ENCODE peak calls at places on chromosomes 1 and 21, in six cellular contexts. P, Z, L, W, D and X are unnamed samples.
A peak's percentile ranks its signal among the peaks of the same experiment; 100 is the strongest.

GRCh38 chr1:164695956-164696665 is 137.1 kb downstream of the PBX1 start:
- DNase-seq in D (no peak), P (no peak), Z (no peak), W (no peak), L (no peak), X (no peak)

GRCh38 chr1:155940531-155940992 is 876 bp upstream of the RXFP4 start:
- DNase-seq in P (no peak), W (no peak), D (no peak), Z (no peak), L (no peak), X (no peak)

GRCh38 chr1:15271196-15271595 is 24.2 kb downstream of the FHAD1 start:
- DNase-seq in W (no peak), P (no peak), L (peak; percentile 38), Z (no peak), D (no peak), X (no peak)

GRCh38 chr21:34989337-34990151 is 59.6 kb downstream of the RUNX1 start:
- DNase-seq in W (no peak), L (no peak), D (no peak), P (no peak), Z (no peak), X (no peak)

GRCh38 chr1:231519166-231519565 is 9.3 kb upstream of the TSNAX start:
- DNase-seq in P (no peak), Z (no peak), W (no peak), L (no peak), D (no peak), X (no peak)

GRCh38 chr1:27026621-27027574 is 14.2 kb upstream of the TENT5B start:
- DNase-seq in D (peak; percentile 95), W (peak; percentile 94), P (no peak), L (no peak), Z (peak; percentile 90), X (peak; percentile 42)

GRCh38 chr1:43303477-43304286 is 2.9 kb downstream of the TIE1 start:
- DNase-seq in Z (no peak), L (no peak), P (peak; percentile 22), W (no peak), D (no peak), X (no peak)

GRCh38 chr1:248686815-248687214 is 15.8 kb downstream of the OR14I1 start:
- DNase-seq in W (no peak), Z (no peak), L (no peak), P (no peak), D (no peak), X (no peak)

GRCh38 chr1:61980561-61980960 is 214.1 kb upstream of the L1TD1 start:
- DNase-seq in D (no peak), Z (no peak), L (no peak), P (no peak), W (peak; percentile 58), X (peak; percentile 82)

GRCh38 chr1:98129486-98129885 is 208.7 kb upstream of the DPYD start:
- DNase-seq in D (no peak), L (no peak), Z (no peak), P (no peak), W (no peak), X (no peak)

GRCh38 chr1:191368891-191369654 is 789.2 kb upstream of the RGS18 start:
- DNase-seq in D (no peak), Z (no peak), P (no peak), W (no peak), L (no peak), X (no peak)

GRCh38 chr1:110460253-110461220 is 9.6 kb downstream of the PROK1 start:
- DNase-seq in P (no peak), W (peak; percentile 90), L (peak; percentile 87), D (peak; percentile 77), Z (peak; percentile 79), X (peak; percentile 64)

GRCh38 chr1:74673351-74674111 is at the start of gene ERICH3:
- DNase-seq in P (peak; percentile 79), Z (no peak), L (no peak), D (no peak), W (peak; percentile 66), X (no peak)

GRCh38 chr1:16046865-16047264 is 3.3 kb downstream of the CLCNKB start:
- DNase-seq in D (no peak), L (no peak), P (no peak), W (no peak), Z (no peak), X (no peak)

GRCh38 chr1:159091547-159092397 is 15.2 kb upstream of the AIM2 start:
- DNase-seq in L (no peak), D (no peak), Z (no peak), P (no peak), W (no peak), X (peak; percentile 59)

GRCh38 chr1:226706664-226707063 is 32.4 kb downstream of the ITPKB start:
- DNase-seq in L (no peak), Z (no peak), D (no peak), P (no peak), W (no peak), X (no peak)

GRCh38 chr1:8461341-8462110 is 143.6 kb downstream of the SLC45A1 start:
- DNase-seq in D (no peak), L (no peak), W (no peak), Z (no peak), P (no peak), X (no peak)

GRCh38 chr1:21926814-21927530 is 10.1 kb downstream of the HSPG2 start:
- DNase-seq in W (no peak), Z (no peak), L (no peak), P (peak; percentile 80), D (no peak), X (no peak)

GRCh38 chr1:21929951-21930615 is 7.0 kb downstream of the HSPG2 start:
- DNase-seq in Z (no peak), W (no peak), L (no peak), P (no peak), D (no peak), X (no peak)

GRCh38 chr1:21925334-21925940 is 11.7 kb downstream of the HSPG2 start:
- DNase-seq in Z (no peak), L (no peak), D (no peak), W (no peak), P (no peak), X (no peak)

GRCh38 chr1:21926065-21926464 is 11.0 kb downstream of the HSPG2 start:
- DNase-seq in W (no peak), L (no peak), P (no peak), Z (no peak), D (no peak), X (no peak)

GRCh38 chr1:21927531-21928237 is 9.4 kb downstream of the HSPG2 start:
- DNase-seq in W (no peak), Z (no peak), P (no peak), D (no peak), L (no peak), X (no peak)
- TF ChIP-seq POLR2AphosphoS5 in W (no peak), Z (no peak), P (peak; percentile 16), D (no peak), L (no peak), X (no peak)

DNA sequence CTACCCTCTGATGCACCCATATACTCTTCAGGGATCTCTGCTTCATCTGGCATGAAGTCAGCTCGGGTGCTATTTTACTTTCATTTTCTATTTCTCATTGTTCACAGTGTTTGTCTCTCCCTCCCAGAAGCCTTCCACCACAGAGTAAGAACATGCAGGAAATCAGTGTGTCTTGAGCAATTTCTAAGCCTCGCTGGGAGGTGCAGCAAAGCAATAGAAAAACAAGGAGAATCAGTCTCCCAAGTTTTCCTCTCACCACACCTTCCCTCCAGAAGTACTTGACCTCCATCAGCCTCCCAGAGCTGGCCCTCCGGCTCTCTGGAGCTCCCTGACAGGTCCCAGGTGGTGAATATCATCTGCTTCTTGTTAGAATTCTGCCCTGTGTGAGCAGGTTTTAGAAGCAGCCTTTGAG is 594.7 kb upstream of the CAMK1G start:
- DNase-seq in P (no peak), W (no peak), Z (no peak), L (no peak), D (no peak), X (no peak)
- H3K4me3 ChIP-seq in P (peak overlapping the region; percentile 39), W (no peak overlapping the region), Z (peak overlapping the region; percentile 7), L (peak overlapping the region; percentile 35), D (peak overlapping the region; percentile 38), X (no peak overlapping the region)

GRCh38 chr1:4467241-4467640 is 187.2 kb upstream of the AJAP1 start:
- DNase-seq in L (no peak), D (no peak), Z (no peak), P (no peak), W (no peak), X (no peak)

GRCh38 chr1:4468386-4468785 is 186.0 kb upstream of the AJAP1 start:
- DNase-seq in P (no peak), W (no peak), D (no peak), L (no peak), Z (no peak), X (no peak)

GRCh38 chr1:4463631-4464030 is 190.8 kb upstream of the AJAP1 start:
- DNase-seq in P (peak; percentile 53), D (no peak), L (no peak), W (no peak), Z (no peak), X (no peak)

GRCh38 chr1:4464478-4464877 is 189.9 kb upstream of the AJAP1 start:
- DNase-seq in P (no peak), L (no peak), W (no peak), Z (no peak), D (no peak), X (no peak)

DNA sequence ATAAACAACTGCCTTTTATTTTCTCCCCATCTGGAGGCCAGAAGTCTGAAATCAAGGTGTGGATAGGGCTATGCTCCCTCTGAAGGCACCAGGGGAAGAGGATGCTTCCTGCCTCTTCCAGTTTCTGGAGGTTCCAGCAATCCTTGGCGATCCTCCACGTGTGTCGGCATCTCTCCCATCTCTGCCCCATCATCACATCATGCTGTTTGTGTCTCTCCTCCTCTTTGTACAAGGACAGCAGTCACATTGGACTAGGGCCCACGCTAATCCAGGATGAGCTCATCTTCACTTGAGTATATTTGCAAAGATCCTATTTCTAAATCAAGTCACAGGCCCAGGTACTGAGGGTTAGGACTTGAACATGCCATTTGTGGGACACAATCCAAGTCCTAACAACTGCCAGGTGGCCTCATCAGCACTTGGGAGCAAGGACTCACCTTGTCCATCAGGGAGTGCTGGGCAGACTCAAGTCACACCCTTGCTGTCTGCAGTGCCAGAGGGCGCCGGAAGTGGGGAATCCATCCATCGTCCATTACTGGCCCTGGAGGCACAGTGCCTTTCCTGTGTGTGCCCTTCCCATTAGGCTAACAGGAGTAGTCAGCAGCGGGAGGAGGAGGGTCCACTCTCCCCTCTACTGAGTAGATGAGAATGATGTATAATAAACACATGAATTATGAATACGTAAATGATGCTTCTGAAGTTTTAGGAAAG is 185.4 kb upstream of the AJAP1 start:
- DNase-seq in P (no peak), W (no peak), L (no peak), Z (no peak), D (no peak), X (no peak)
- TF ChIP-seq POLR2AphosphoS5 in P (no peak), W (no peak), L (no peak), Z (no peak), D (no peak), X (no peak)

DNA sequence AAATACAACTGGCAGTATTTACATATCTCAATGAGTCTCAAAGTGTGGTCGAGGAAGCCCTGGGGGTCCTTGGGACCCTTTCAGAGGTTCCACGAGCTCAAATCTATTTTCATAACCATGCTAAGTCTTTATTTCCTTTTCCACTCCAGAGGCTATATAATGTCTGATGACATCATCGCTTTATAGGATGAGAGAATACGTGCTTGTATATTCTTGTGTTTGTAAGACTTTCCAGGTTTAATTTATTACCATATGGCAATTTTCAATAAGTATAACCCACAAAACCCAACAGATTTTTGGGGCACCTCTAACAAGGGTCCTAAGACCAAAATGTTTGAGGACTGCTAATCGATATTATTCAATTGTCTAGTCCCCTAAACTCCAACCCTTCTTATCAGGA is 1.4 kb upstream of the SLC19A2 start:
- DNase-seq in L (no peak), W (no peak), D (no peak), Z (no peak), P (no peak), X (no peak)
- H3K4me3 ChIP-seq in L (peak overlapping the region; percentile 78), W (peak overlapping the region; percentile 73), D (no peak overlapping the region), Z (no peak overlapping the region), P (peak overlapping the region; percentile 81), X (peak overlapping the region; percentile 95)